ENCODE peak calls at places on chromosome 10, in ten cellular contexts. J is endothelial cell; H is GM12864; Y is kidney; C is PC-3; O is stimulated activated naive CD8-positive, alpha-beta T cell treated with anti-CD3 and anti-CD28 coated beads, Interleukin-15, amount 100 ng/mL, for 72 hours; I is activated naive CD4-positive, alpha-beta T cell treated with anti-CD3 and anti-CD28 coated beads for 36 hours; R is activated CD8-positive, alpha-beta memory T cell treated with anti-CD3 and anti-CD28 coated beads, Interleukin-2, amount 50 U/mL, for 48 hours; K is AG08396; G is GM23248. T is an unnamed sample.

GRCh38 chr10:79084012-79084971 is 15.5 kb downstream of the ZMIZ1 start:
- DNase-seq in J (peak), H (no peak), Y (peak), C (peak), O (peak), I (peak), R (no peak), K (peak), G (peak), T (no peak)

GRCh38 chr10:130018253-130018652 is 54.2 kb upstream of the EBF3 start:
- DNase-seq in J (no peak), H (no peak), Y (no peak), C (peak), O (no peak), I (peak), R (no peak), K (peak), G (peak), T (no peak)

GRCh38 chr10:28382520-28383269 is 79.8 kb upstream of the MPP7 start:
- DNase-seq in J (no peak), H (no peak), Y (no peak), C (peak), O (no peak), I (no peak), R (no peak), K (no peak), G (peak), T (no peak)

GRCh38 chr10:10421071-10421470 is 596.6 kb upstream of the CELF2 start:
- DNase-seq in J (no peak), H (no peak), Y (no peak), C (no peak), O (no peak), I (peak), R (no peak), K (no peak), G (no peak), T (no peak)

GRCh38 chr10:129373718-129374117 is 93.3 kb upstream of the MGMT start:
- DNase-seq in J (no peak), H (no peak), Y (no peak), C (no peak), O (no peak), I (no peak), R (no peak), K (no peak), G (no peak), T (no peak)

GRCh38 chr10:122379041-122379440 is 4.5 kb downstream of the PLEKHA1 start:
- DNase-seq in J (no peak), H (no peak), Y (no peak), C (no peak), O (no peak), I (peak), R (no peak), K (no peak), G (no peak), T (no peak)

GRCh38 chr10:128943111-128943510 is 523.9 kb upstream of the MGMT start:
- DNase-seq in J (no peak), H (no peak), Y (no peak), C (no peak), O (no peak), I (no peak), R (no peak), K (no peak), G (no peak), T (no peak)

GRCh38 chr10:72738476-72738875 is 46.5 kb downstream of the MCU start:
- DNase-seq in J (no peak), H (no peak), Y (no peak), C (no peak), O (no peak), I (no peak), R (no peak), K (no peak), G (no peak), T (no peak)

GRCh38 chr10:61757525-61758397 is 95.0 kb downstream of the CABCOCO1 start:
- DNase-seq in J (no peak), H (no peak), Y (no peak), C (peak), O (no peak), I (no peak), R (no peak), K (no peak), G (peak), T (no peak)

GRCh38 chr10:113073549-113074189 is 123.6 kb downstream of the TCF7L2 start:
- DNase-seq in J (no peak), H (no peak), Y (peak), C (peak), O (no peak), I (no peak), R (no peak), K (peak), G (peak), T (peak)

GRCh38 chr10:120386196-120386595 is 70.8 kb upstream of the PLPP4 start:
- DNase-seq in J (no peak), H (no peak), Y (no peak), C (no peak), O (no peak), I (no peak), R (no peak), K (no peak), G (no peak), T (no peak)

GRCh38 chr10:89342219-89342966 is 14.6 kb downstream of the IFIT3 start:
- DNase-seq in J (no peak), H (no peak), Y (no peak), C (no peak), O (no peak), I (no peak), R (no peak), K (peak), G (peak), T (no peak)

GRCh38 chr10:72784551-72785421 is 92.8 kb downstream of the MCU start:
- DNase-seq in J (peak), H (no peak), Y (peak), C (peak), O (no peak), I (no peak), R (no peak), K (peak), G (peak), T (peak)

GRCh38 chr10:116910924-116911323 is 61.6 kb downstream of the ENO4 start:
- DNase-seq in J (no peak), H (no peak), Y (no peak), C (no peak), O (no peak), I (no peak), R (no peak), K (no peak), G (no peak), T (no peak)

GRCh38 chr10:93220315-93221170 is 146.8 kb downstream of the CYP26A1 start:
- DNase-seq in J (no peak), H (no peak), Y (no peak), C (no peak), O (no peak), I (no peak), R (no peak), K (no peak), G (no peak), T (no peak)

GRCh38 chr10:132542086-132542775 is 4.6 kb downstream of the INPP5A start:
- DNase-seq in J (no peak), H (no peak), Y (peak), C (no peak), O (no peak), I (no peak), R (no peak), K (no peak), G (no peak), T (no peak)

GRCh38 chr10:13891542-13892431 is 305.0 kb downstream of the PRPF18 start:
- DNase-seq in J (peak), H (no peak), Y (peak), C (peak), O (no peak), I (peak), R (peak), K (peak), G (peak), T (no peak)

GRCh38 chr10:7945469-7946187 is 108.9 kb upstream of the GATA3 start:
- DNase-seq in J (no peak), H (no peak), Y (no peak), C (peak), O (no peak), I (no peak), R (no peak), K (peak), G (peak), T (no peak)

GRCh38 chr10:121596668-121597503 is 1.4 kb downstream of the FGFR2 start:
- DNase-seq in J (peak), H (no peak), Y (peak), C (no peak), O (no peak), I (no peak), R (no peak), K (no peak), G (peak), T (peak)

GRCh38 chr10:97923057-97923456 is 73.4 kb downstream of the GOLGA7B start:
- DNase-seq in J (no peak), H (no peak), Y (no peak), C (no peak), O (no peak), I (no peak), R (no peak), K (no peak), G (no peak), T (no peak)

GRCh38 chr10:61896854-61897661 is 4.4 kb upstream of the ARID5B start:
- DNase-seq in J (peak), H (peak), Y (peak), C (peak), O (peak), I (peak), R (peak), K (peak), G (peak), T (peak)

GRCh38 chr10:65355141-65355680 is 1570.6 kb upstream of the LRRTM3 start:
- DNase-seq in J (no peak), H (no peak), Y (no peak), C (no peak), O (no peak), I (no peak), R (no peak), K (no peak), G (no peak), T (no peak)

GRCh38 chr10:27816305-27816704 is 70.7 kb upstream of the MKX start:
- DNase-seq in J (no peak), H (no peak), Y (no peak), C (no peak), O (no peak), I (no peak), R (no peak), K (no peak), G (no peak), T (no peak)

GRCh38 chr10:93757136-93757535 is 600 bp upstream of the LGI1 start:
- DNase-seq in J (peak), H (no peak), Y (no peak), C (no peak), O (no peak), I (no peak), R (no peak), K (no peak), G (peak), T (no peak)

GRCh38 chr10:79416578-79417255 is 28.7 kb downstream of the ZCCHC24 start:
- DNase-seq in J (no peak), H (no peak), Y (peak), C (no peak), O (no peak), I (no peak), R (no peak), K (no peak), G (no peak), T (no peak)

GRCh38 chr10:126584836-126585235 is 85.7 kb downstream of the C10orf90 start:
- DNase-seq in J (no peak), H (no peak), Y (no peak), C (no peak), O (no peak), I (no peak), R (no peak), K (no peak), G (no peak), T (no peak)

T was measured in iPS DF 19.7.